ENCODE peak calls at places on chromosomes 7 and 10, in six cellular contexts. B, T, J, F, P and U are unnamed samples. For H3K4me1 and H3K27me3, the result is how much of the 10 kb centered on the place peaks cover.

GRCh38 chr7:42128703-42129102 is 108.3 kb downstream of the GLI3 start:
- DNase-seq in B (peak), T (no peak), J (no peak), F (no peak), P (no peak), U (no peak)

GRCh38 chr10:114083040-114083439 is 39.4 kb downstream of the ADRB1 start:
- DNase-seq in B (peak), T (no peak), J (no peak), F (no peak), P (no peak), U (no peak)

GRCh38 chr7:101814996-101815825 is 2.2 kb upstream of the CUX1 start:
- DNase-seq in B (peak), T (no peak), J (peak), F (peak), P (peak), U (peak)

GRCh38 chr7:90988996-90989765 is 275.1 kb upstream of the FZD1 start:
- DNase-seq in B (no peak), T (no peak), J (no peak), F (no peak), P (no peak), U (no peak)

GRCh38 chr10:72784551-72785421 is 92.8 kb downstream of the MCU start:
- DNase-seq in B (peak), T (peak), J (peak), F (no peak), P (no peak), U (peak)

GRCh38 chr10:132047575-132048293 is 18.0 kb upstream of the JAKMIP3 start:
- DNase-seq in B (no peak), T (no peak), J (no peak), F (peak), P (no peak), U (no peak)

GRCh38 chr10:78914502-78915330 is 154.1 kb upstream of the ZMIZ1 start:
- DNase-seq in B (no peak), T (no peak), J (peak), F (no peak), P (no peak), U (no peak)

GRCh38 chr10:7967035-7967434 is 87.5 kb upstream of the GATA3 start:
- DNase-seq in B (no peak), T (no peak), J (no peak), F (no peak), P (no peak), U (no peak)

GRCh38 chr10:9222917-9223316 is 1168.4 kb downstream of the GATA3 start:
- DNase-seq in B (no peak), T (no peak), J (no peak), F (no peak), P (no peak), U (no peak)

GRCh38 chr7:32381024-32381601 is 109.1 kb downstream of the LSM5 start:
- DNase-seq in B (no peak), T (no peak), J (no peak), F (no peak), P (no peak), U (no peak)

GRCh38 chr10:11285171-11285570 is 267.5 kb downstream of the CELF2 start:
- DNase-seq in B (no peak), T (no peak), J (no peak), F (no peak), P (no peak), U (peak)

GRCh38 chr10:101289541-101289940 is 60.3 kb upstream of the LBX1 start:
- DNase-seq in B (no peak), T (no peak), J (no peak), F (no peak), P (no peak), U (no peak)

GRCh38 chr10:91557540-91558231 is 75.2 kb downstream of the PPP1R3C start:
- DNase-seq in B (no peak), T (no peak), J (no peak), F (no peak), P (no peak), U (no peak)

GRCh38 chr7:87225696-87226095 is 6.2 kb upstream of the TMEM243 start:
- DNase-seq in B (peak), T (no peak), J (no peak), F (no peak), P (no peak), U (no peak)

GRCh38 chr7:837001-837400 is 4.7 kb downstream of the SUN1 start:
- DNase-seq in B (no peak), T (no peak), J (no peak), F (no peak), P (no peak), U (no peak)
- H3K4me1 ChIP-seq in B (under half), T (under half), J (under half), F (half or more), P (under half), U (under half)

GRCh38 chr7:76257973-76258372 is 44.5 kb upstream of the HSPB1 start:
- DNase-seq in B (no peak), T (no peak), J (no peak), F (no peak), P (no peak), U (no peak)

GRCh38 chr7:76261935-76262334 is 40.5 kb upstream of the HSPB1 start:
- DNase-seq in B (no peak), T (no peak), J (no peak), F (no peak), P (no peak), U (no peak)

GRCh38 chr7:76261329-76261728 is 41.1 kb upstream of the HSPB1 start:
- DNase-seq in B (no peak), T (no peak), J (no peak), F (no peak), P (no peak), U (no peak)

GRCh38 chr7:76260171-76260703 is 42.2 kb upstream of the HSPB1 start:
- DNase-seq in B (peak), T (peak), J (no peak), F (no peak), P (peak), U (peak)

GRCh38 chr7:76259124-76260086 is 43.1 kb upstream of the HSPB1 start:
- DNase-seq in B (no peak), T (no peak), J (no peak), F (no peak), P (no peak), U (no peak)
- H3K4me3 ChIP-seq in B (peak), T (no peak), J (no peak), F (peak), P (no peak), U (peak)

DNA sequence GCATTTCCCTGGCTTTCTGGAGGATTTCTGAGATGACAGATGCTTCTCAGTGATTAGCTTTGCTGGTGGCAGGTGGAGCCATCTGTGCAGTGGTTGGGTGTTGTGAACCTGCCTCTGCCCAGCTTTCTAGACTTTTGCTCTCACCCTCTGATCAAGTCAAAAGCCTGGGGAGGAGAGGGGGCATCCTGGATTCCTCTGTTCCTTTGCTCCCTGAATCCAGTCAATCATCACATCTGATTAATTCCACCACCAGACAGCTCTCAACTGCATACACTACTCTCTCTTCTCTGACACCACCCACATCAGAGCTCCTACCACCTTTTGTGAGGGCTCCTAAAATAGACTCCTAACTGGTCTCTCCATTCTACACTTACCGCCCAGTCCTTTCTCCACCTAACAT is 283.5 kb downstream of the WDR11 start:
- DNase-seq in B (no peak), T (no peak), J (no peak), F (no peak), P (no peak), U (no peak)
- H3K27me3 ChIP-seq in B (under half), T (under half), J (under half), F (under half), P (under half), U (under half)

DNA sequence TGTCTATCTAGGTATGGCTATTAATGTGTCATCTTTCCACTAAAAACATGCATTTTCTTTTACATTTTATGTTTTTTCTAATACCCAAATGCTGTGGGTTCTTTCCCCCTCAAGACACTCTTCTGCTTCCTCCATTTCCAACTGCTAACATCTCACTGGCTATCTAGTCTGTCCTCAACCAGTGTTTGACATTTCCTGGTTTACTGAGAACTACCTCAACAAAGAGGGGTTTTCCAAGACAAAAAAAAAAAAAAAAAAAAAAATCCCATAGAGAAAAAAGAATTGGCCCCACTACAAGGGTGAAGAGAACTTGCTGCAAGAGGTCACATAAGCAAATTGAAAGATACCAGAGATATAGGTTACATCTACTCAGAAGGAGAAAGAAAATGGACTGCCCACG is 359.7 kb downstream of the CRPPA start:
- DNase-seq in B (no peak), T (no peak), J (no peak), F (no peak), P (no peak), U (no peak)
- H3K4me1 ChIP-seq in B (under half), T (under half), J (under half), F (under half), P (under half), U (under half)

GRCh38 chr10:34137955-34138354 is 677.1 kb downstream of the PARD3 start:
- DNase-seq in B (peak), T (no peak), J (no peak), F (no peak), P (no peak), U (no peak)

GRCh38 chr10:34139559-34139958 is 675.5 kb downstream of the PARD3 start:
- DNase-seq in B (peak), T (no peak), J (no peak), F (no peak), P (no peak), U (no peak)

GRCh38 chr10:34134602-34135001 is 680.5 kb downstream of the PARD3 start:
- DNase-seq in B (no peak), T (no peak), J (no peak), F (no peak), P (no peak), U (no peak)

GRCh38 chr10:34131152-34131551 is 683.9 kb downstream of the PARD3 start:
- DNase-seq in B (no peak), T (no peak), J (no peak), F (no peak), P (no peak), U (no peak)

DNA sequence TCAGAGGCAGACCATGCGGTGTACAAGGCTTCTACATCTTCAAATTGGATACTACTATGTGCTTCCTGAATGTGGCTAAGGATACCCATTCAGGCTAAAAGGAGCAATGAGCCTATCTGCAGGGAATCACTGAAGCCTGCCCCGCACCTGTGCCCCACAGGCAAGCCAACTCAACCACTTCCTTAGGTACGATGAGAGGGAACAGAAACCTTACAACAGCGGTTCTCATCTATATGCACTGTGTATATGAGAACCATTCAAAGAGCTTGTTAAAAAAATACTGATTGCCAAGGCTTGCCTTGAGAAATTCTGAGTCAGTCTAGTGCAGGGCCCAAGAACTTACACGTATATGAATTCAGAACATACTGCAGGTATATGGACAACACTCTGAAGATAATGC is 679.6 kb downstream of the PARD3 start:
- DNase-seq in B (no peak), T (no peak), J (no peak), F (no peak), P (no peak), U (no peak)
- H3K4me3 ChIP-seq in B (no peak), T (no peak), J (no peak), F (no peak), P (no peak), U (no peak)

GRCh38 chr10:49610015-49610734 is at the start of gene SLC18A3:
- DNase-seq in B (no peak), T (no peak), J (no peak), F (no peak), P (no peak), U (peak)
- H3K27me3 ChIP-seq in B (half or more), T (under half), J (half or more), F (half or more), P (under half), U (under half)